ENCODE peak calls at places on chromosomes 11 and 22, in ten cellular contexts. A is stimulated activated CD4-positive, alpha-beta T cell treated with anti-CD3 and anti-CD28 coated beads, Interleukin-2, amount 100 ng/mL, for 48 hours; Y is activated T-helper 1 cell treated with anti-CD3 and anti-CD28 coated beads, Interleukin-12 subunit alpha, Interleukin-12 subunit beta, Interleukin-2, Interleukin-4 antibody, amounts not matched to agents 30 ng/mL and 10 ng/mL and 1 ng/mL, durations not matched to agents 14 hours and 24 hours and 36 hours; I is HCT116; N is EL; E is ACHN; K is GM06990; F is BJ; B is iPS DF 6.9; S is transverse colon. U is an unnamed sample.

GRCh38 chr11:108870373-108871020 is 205.6 kb downstream of the DDX10 start:
- DNase-seq in A (no peak), Y (no peak), I (no peak), N (peak), E (peak), K (no peak), F (peak), B (no peak), S (no peak), U (no peak)

GRCh38 chr11:45193695-45194094 is 47.3 kb downstream of the PRDM11 start:
- DNase-seq in A (no peak), Y (no peak), I (no peak), N (no peak), E (no peak), K (no peak), F (no peak), B (no peak), S (no peak), U (no peak)

GRCh38 chr11:131624526-131624925 is 254.1 kb downstream of the NTM start:
- DNase-seq in A (no peak), Y (no peak), I (no peak), N (no peak), E (no peak), K (no peak), F (no peak), B (no peak), S (no peak), U (no peak)

GRCh38 chr11:66316849-66317251 is at the start of gene CD248:
- DNase-seq in A (no peak), Y (no peak), I (no peak), N (peak), E (no peak), K (no peak), F (no peak), B (no peak), S (peak), U (no peak)

GRCh38 chr11:68328374-68329091 is 16.1 kb downstream of the LRP5 start:
- DNase-seq in A (no peak), Y (no peak), I (no peak), N (no peak), E (no peak), K (no peak), F (no peak), B (no peak), S (peak), U (no peak)

GRCh38 chr11:130042093-130042591 is 27.6 kb upstream of the APLP2 start:
- DNase-seq in A (no peak), Y (no peak), I (no peak), N (peak), E (peak), K (no peak), F (peak), B (no peak), S (no peak), U (no peak)

GRCh38 chr22:42294034-42294985 is 23.9 kb upstream of the TCF20 start:
- DNase-seq in A (no peak), Y (no peak), I (no peak), N (peak), E (peak), K (no peak), F (no peak), B (no peak), S (peak), U (peak)

GRCh38 chr11:37449146-37449545 is 851.1 kb upstream of the RAG2 start:
- DNase-seq in A (no peak), Y (no peak), I (no peak), N (peak), E (peak), K (no peak), F (peak), B (peak), S (no peak), U (no peak)